ENCODE peak calls at places on chromosome 21, in four cellular contexts. J, I, Y and C are unnamed samples.
A peak's percentile ranks its signal among the peaks of the same experiment; 100 is the strongest.

GRCh38 chr21:33761104-33762036 is 119.1 kb downstream of the ITSN1 start:
- DNase-seq in I (no peak), Y (peak; percentile 97), J (peak; percentile 99), C (no peak)

GRCh38 chr21:45534591-45535331 is 7.5 kb downstream of the SLC19A1 start:
- DNase-seq in I (no peak), J (no peak), Y (peak; percentile 32), C (no peak)

GRCh38 chr21:25171438-25171837 is 435.8 kb downstream of the MRPL39 start:
- DNase-seq in Y (peak; percentile 62), I (no peak), J (peak; percentile 35), C (no peak)

GRCh38 chr21:35206141-35207125 is 157.3 kb upstream of the RUNX1 start:
- DNase-seq in I (no peak), Y (no peak), J (no peak), C (no peak)

GRCh38 chr21:32423846-32424535 is 11.5 kb downstream of the EVA1C start:
- DNase-seq in I (no peak), J (peak; percentile 15), Y (no peak), C (no peak)

GRCh38 chr21:37642493-37642892 is 273.8 kb downstream of the KCNJ6 start:
- DNase-seq in I (no peak), J (no peak), Y (no peak), C (peak; percentile 78)

GRCh38 chr21:29148535-29148934 is 18.1 kb downstream of the MAP3K7CL start:
- DNase-seq in Y (peak; percentile 75), J (peak; percentile 82), I (no peak), C (no peak)

GRCh38 chr21:46381521-46381920 is 57.6 kb downstream of the PCNT start:
- DNase-seq in J (no peak), I (no peak), Y (no peak), C (no peak)

GRCh38 chr21:33643658-33644311 is 1.5 kb downstream of the ITSN1 start:
- DNase-seq in I (no peak), J (no peak), Y (peak; percentile 33), C (peak; percentile 68)

GRCh38 chr21:15826147-15826780 is 96.5 kb downstream of the USP25 start:
- DNase-seq in Y (peak; percentile 61), I (no peak), J (peak; percentile 42), C (peak; percentile 52)

GRCh38 chr21:37758997-37759396 is 157.3 kb downstream of the KCNJ6 start:
- DNase-seq in I (no peak), Y (peak; percentile 59), J (peak; percentile 66), C (peak; percentile 70)

GRCh38 chr21:39575778-39576177 is 37.0 kb upstream of the B3GALT5 start:
- DNase-seq in I (no peak), Y (no peak), J (peak; percentile 4), C (no peak)

GRCh38 chr21:20250337-20250736 is 747.9 kb upstream of the NCAM2 start:
- DNase-seq in Y (no peak), J (no peak), I (no peak), C (no peak)

GRCh38 chr21:41112740-41113692 is 54.9 kb upstream of the BACE2 start:
- DNase-seq in Y (peak; percentile 81), J (peak; percentile 94), I (no peak), C (peak; percentile 36)

GRCh38 chr21:46350981-46351380 is 27.0 kb downstream of the PCNT start:
- DNase-seq in I (no peak), Y (no peak), J (no peak), C (no peak)